ENCODE peak calls at places on chromosome 14, in nine cellular contexts. S, L, I, R, U, D, E, T and V are unnamed samples.

GRCh38 chr14:38770245-38770644 is 332.8 kb downstream of the SEC23A start:
- DNase-seq in S (no peak), L (no peak), I (no peak), R (no peak), U (no peak), D (no peak), E (no peak), T (no peak), V (no peak)

GRCh38 chr14:52922656-52923055 is 28.2 kb downstream of the FERMT2 start:
- DNase-seq in S (no peak), L (no peak), I (no peak), R (no peak), U (no peak), D (no peak), E (no peak), T (no peak), V (no peak)

GRCh38 chr14:98952595-98953325 is 319.2 kb downstream of the BCL11B start:
- DNase-seq in S (no peak), L (no peak), I (no peak), R (no peak), U (no peak), D (no peak), E (peak; percentile 58), T (no peak), V (no peak)

GRCh38 chr14:31026395-31027096 is 367 bp upstream of the STRN3 start:
- DNase-seq in S (peak; percentile 81), L (peak; percentile 97), I (peak; percentile 97), R (peak; percentile 98), U (peak; percentile 79), D (peak; percentile 99), E (peak; percentile 99), T (peak; percentile 97), V (peak; percentile 83)

GRCh38 chr14:54120260-54120659 is 163.6 kb upstream of the BMP4 start:
- DNase-seq in S (no peak), L (no peak), I (no peak), R (no peak), U (no peak), D (no peak), E (no peak), T (no peak), V (no peak)

GRCh38 chr14:99744199-99744872 is 48.9 kb upstream of the EML1 start:
- DNase-seq in S (no peak), L (no peak), I (no peak), R (no peak), U (no peak), D (no peak), E (no peak), T (no peak), V (no peak)

GRCh38 chr14:21020977-21021545 is 3.8 kb downstream of the NDRG2 start:
- DNase-seq in S (no peak), L (peak; percentile 38), I (no peak), R (no peak), U (no peak), D (no peak), E (no peak), T (no peak), V (no peak)

GRCh38 chr14:92408186-92408585 is 85.2 kb downstream of the SLC24A4 start:
- DNase-seq in S (no peak), L (peak; percentile 48), I (no peak), R (no peak), U (no peak), D (no peak), E (no peak), T (no peak), V (no peak)

GRCh38 chr14:76786556-76786955 is 25.3 kb downstream of the VASH1 start:
- DNase-seq in S (no peak), L (no peak), I (no peak), R (no peak), U (no peak), D (no peak), E (no peak), T (no peak), V (no peak)

GRCh38 chr14:26595922-26596721 is 1.7 kb downstream of the NOVA1 start:
- DNase-seq in S (no peak), L (no peak), I (no peak), R (no peak), U (no peak), D (no peak), E (no peak), T (no peak), V (no peak)

GRCh38 chr14:100443643-100444042 is 120.5 kb downstream of the SLC25A47 start:
- DNase-seq in S (no peak), L (no peak), I (no peak), R (no peak), U (no peak), D (no peak), E (no peak), T (no peak), V (no peak)

GRCh38 chr14:62409909-62410308 is 635.3 kb downstream of the KCNH5 start:
- DNase-seq in S (no peak), L (no peak), I (no peak), R (no peak), U (no peak), D (no peak), E (no peak), T (no peak), V (no peak)

GRCh38 chr14:78143489-78144145 is 26.6 kb upstream of the NRXN3 start:
- DNase-seq in S (no peak), L (no peak), I (no peak), R (no peak), U (no peak), D (no peak), E (no peak), T (no peak), V (no peak)

GRCh38 chr14:105700622-105701288 is 174.4 kb downstream of the TMEM121 start:
- DNase-seq in S (no peak), L (no peak), I (no peak), R (no peak), U (no peak), D (no peak), E (peak; percentile 40), T (peak; percentile 4), V (no peak)

GRCh38 chr14:105689722-105690121 is 163.3 kb downstream of the TMEM121 start:
- DNase-seq in S (no peak), L (no peak), I (no peak), R (no peak), U (no peak), D (no peak), E (no peak), T (no peak), V (no peak)

GRCh38 chr14:105690671-105691070 is 164.3 kb downstream of the TMEM121 start:
- DNase-seq in S (no peak), L (no peak), I (no peak), R (no peak), U (no peak), D (no peak), E (no peak), T (no peak), V (no peak)

DNA sequence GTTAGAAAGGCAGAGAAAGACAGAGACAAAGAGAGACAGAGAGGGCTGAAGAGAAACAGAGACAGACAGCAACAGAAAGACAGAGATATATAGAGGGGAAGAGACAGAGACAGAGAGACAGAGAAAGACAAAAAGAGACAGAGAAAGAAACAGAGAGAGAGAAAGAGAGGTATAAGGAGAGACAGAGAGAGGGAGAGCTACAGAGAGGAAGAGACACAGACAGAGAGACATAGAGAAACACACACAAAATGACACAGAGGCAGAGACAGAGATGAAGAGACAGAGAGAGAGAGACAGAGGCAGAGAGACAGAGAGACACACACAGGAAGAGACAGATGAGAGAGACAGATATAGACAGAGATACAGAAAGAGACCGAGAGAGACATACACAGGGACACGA is 168.6 kb downstream of the TMEM121 start:
- DNase-seq in S (no peak), L (no peak), I (no peak), R (no peak), U (no peak), D (no peak), E (no peak), T (no peak), V (no peak)
- TF ChIP-seq POLR2AphosphoS5 in S (no peak), L (no peak), I (no peak), R (no peak), U (no peak), D (no peak), E (no peak), T (no peak), V (no peak)

GRCh38 chr14:69715725-69716482 is 51.0 kb upstream of the SRSF5 start:
- DNase-seq in S (no peak), L (peak; percentile 86), I (peak; percentile 73), R (peak; percentile 80), U (no peak), D (no peak), E (peak; percentile 92), T (peak; percentile 79), V (peak; percentile 43)
- TF ChIP-seq POLR2AphosphoS5 in S (peak; percentile 29), L (peak; percentile 64), I (peak; percentile 58), R (peak; percentile 59), U (no peak), D (no peak), E (peak; percentile 85), T (no peak), V (peak; percentile 42)

DNA sequence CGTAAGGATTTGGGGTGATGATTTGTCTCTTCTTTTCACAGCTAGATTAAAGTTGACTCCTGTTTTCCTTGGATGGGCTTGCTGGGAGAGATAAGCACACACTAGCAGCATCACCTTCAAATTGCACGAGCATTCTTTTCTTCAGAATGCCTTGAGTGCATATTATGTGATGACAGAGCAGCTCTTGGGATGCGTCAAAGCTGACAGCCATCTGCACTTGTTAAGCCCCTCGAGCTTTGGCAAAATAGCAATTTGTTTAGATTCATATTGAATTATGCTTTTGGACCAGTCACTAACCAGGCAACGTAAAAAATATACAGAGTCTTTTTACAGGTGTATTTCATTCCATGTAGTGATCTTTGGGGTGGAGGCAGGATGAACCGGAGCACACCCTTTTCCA is 407.0 kb downstream of the FUT8 start:
- DNase-seq in S (no peak), L (no peak), I (no peak), R (no peak), U (no peak), D (no peak), E (no peak), T (no peak), V (no peak)
- TF ChIP-seq POLR2AphosphoS5 in S (no peak), L (no peak), I (no peak), R (no peak), U (no peak), D (no peak), E (no peak), T (no peak), V (no peak)

GRCh38 chr14:23143911-23144310 is 24.9 kb upstream of the CEBPE start:
- DNase-seq in S (no peak), L (no peak), I (no peak), R (no peak), U (no peak), D (no peak), E (no peak), T (no peak), V (no peak)

GRCh38 chr14:23146423-23146910 is 27.4 kb upstream of the CEBPE start:
- DNase-seq in S (no peak), L (no peak), I (no peak), R (no peak), U (no peak), D (no peak), E (no peak), T (no peak), V (no peak)

GRCh38 chr14:23146980-23147379 is 27.9 kb upstream of the CEBPE start:
- DNase-seq in S (no peak), L (no peak), I (no peak), R (no peak), U (no peak), D (no peak), E (no peak), T (no peak), V (no peak)

GRCh38 chr14:23147676-23148075 is 28.6 kb upstream of the CEBPE start:
- DNase-seq in S (no peak), L (peak; percentile 37), I (peak; percentile 54), R (no peak), U (no peak), D (no peak), E (no peak), T (no peak), V (no peak)

GRCh38 chr14:23145794-23146422 is 26.9 kb upstream of the CEBPE start:
- DNase-seq in S (no peak), L (peak; percentile 55), I (no peak), R (no peak), U (no peak), D (no peak), E (no peak), T (no peak), V (no peak)
- TF ChIP-seq POLR2AphosphoS5 in S (no peak), L (peak; percentile 80), I (peak; percentile 60), R (no peak), U (no peak), D (no peak), E (no peak), T (no peak), V (no peak)